ENCODE peak calls at places on chromosomes 3 and 15, in seven cellular contexts. Q, A, K, M, D, C and F are unnamed samples.

GRCh38 chr3:72523409-72524172 is 324.7 kb downstream of the SHQ1 start:
- DNase-seq in Q (no peak), A (peak; percentile 82), K (no peak), M (no peak), D (no peak), C (peak; percentile 59), F (peak; percentile 16)

GRCh38 chr3:147191795-147192385 is 214.5 kb downstream of the ZIC4 start:
- DNase-seq in Q (no peak), A (no peak), K (peak; percentile 82), M (peak; percentile 67), D (no peak), C (no peak), F (no peak)

GRCh38 chr3:147361671-147362420 is 44.5 kb downstream of the ZIC4 start:
- DNase-seq in Q (no peak), A (no peak), K (peak; percentile 81), M (no peak), D (peak; percentile 72), C (no peak), F (peak; percentile 34)

GRCh38 chr3:128383316-128384235 is 83.1 kb downstream of the DNAJB8 start:
- DNase-seq in Q (peak; percentile 52), A (no peak), K (peak; percentile 57), M (peak; percentile 91), D (peak; percentile 88), C (peak; percentile 81), F (peak; percentile 79)

GRCh38 chr15:39580117-39580629 is 706 bp upstream of the THBS1 start:
- DNase-seq in Q (peak; percentile 96), A (peak; percentile 95), K (peak; percentile 91), M (peak; percentile 94), D (peak; percentile 97), C (peak; percentile 95), F (peak; percentile 93)

GRCh38 chr3:42664443-42664814 is 10.9 kb downstream of the ZBTB47 start:
- DNase-seq in Q (no peak), A (no peak), K (no peak), M (no peak), D (no peak), C (peak; percentile 43), F (no peak)

GRCh38 chr3:48440590-48440958 is 517 bp downstream of the TMA7 start:
- DNase-seq in Q (no peak), A (no peak), K (no peak), M (peak; percentile 36), D (no peak), C (no peak), F (no peak)

GRCh38 chr3:117688583-117688982 is 979.0 kb downstream of the TUSC7 start:
- DNase-seq in Q (no peak), A (no peak), K (no peak), M (no peak), D (no peak), C (no peak), F (no peak)

GRCh38 chr3:69565316-69565715 is 173.9 kb upstream of the MITF start:
- DNase-seq in Q (no peak), A (no peak), K (no peak), M (no peak), D (no peak), C (no peak), F (no peak)

GRCh38 chr3:82423485-82423884 is 662.0 kb upstream of the GBE1 start:
- DNase-seq in Q (no peak), A (no peak), K (no peak), M (no peak), D (no peak), C (no peak), F (no peak)

GRCh38 chr3:65713016-65713415 is 325.7 kb downstream of the MAGI1 start:
- DNase-seq in Q (no peak), A (no peak), K (peak; percentile 50), M (no peak), D (no peak), C (no peak), F (no peak)

GRCh38 chr3:64443553-64444331 is 218.5 kb upstream of the PRICKLE2 start:
- DNase-seq in Q (no peak), A (no peak), K (peak; percentile 25), M (no peak), D (no peak), C (no peak), F (no peak)

GRCh38 chr15:78989701-78990248 is 44.9 kb upstream of the CTSH start:
- DNase-seq in Q (no peak), A (peak; percentile 51), K (no peak), M (no peak), D (no peak), C (no peak), F (no peak)

GRCh38 chr15:74040115-74040850 is 42.1 kb downstream of the GOLGA6A start:
- DNase-seq in Q (peak; percentile 67), A (no peak), K (peak; percentile 88), M (no peak), D (no peak), C (peak; percentile 64), F (peak; percentile 66)

GRCh38 chr15:57570994-57571393 is 20.7 kb upstream of the MYZAP start:
- DNase-seq in Q (no peak), A (no peak), K (no peak), M (no peak), D (no peak), C (no peak), F (no peak)

GRCh38 chr3:107643038-107643883 is 120.5 kb downstream of the BBX start:
- DNase-seq in Q (no peak), A (no peak), K (peak; percentile 12), M (peak; percentile 49), D (no peak), C (no peak), F (no peak)

GRCh38 chr3:192490720-192491119 is 236.6 kb downstream of the FGF12 start:
- DNase-seq in Q (no peak), A (no peak), K (no peak), M (no peak), D (no peak), C (no peak), F (no peak)

GRCh38 chr3:58009749-58010535 is 1.7 kb downstream of the FLNB start:
- DNase-seq in Q (no peak), A (no peak), K (no peak), M (no peak), D (peak; percentile 77), C (peak; percentile 86), F (no peak)

GRCh38 chr15:88266170-88266569 is 9.6 kb upstream of the NTRK3 start:
- DNase-seq in Q (no peak), A (peak; percentile 47), K (no peak), M (no peak), D (no peak), C (no peak), F (no peak)

GRCh38 chr3:33312361-33312760 is 35.1 kb downstream of the FBXL2 start:
- DNase-seq in Q (no peak), A (no peak), K (no peak), M (no peak), D (no peak), C (no peak), F (no peak)

GRCh38 chr3:4416961-4417360 is 50.1 kb downstream of the SUMF1 start:
- DNase-seq in Q (no peak), A (no peak), K (peak; percentile 85), M (no peak), D (no peak), C (no peak), F (peak; percentile 86)

GRCh38 chr3:190514163-190515153 is 573 bp downstream of the IL1RAP start:
- DNase-seq in Q (peak; percentile 41), A (peak; percentile 87), K (peak; percentile 70), M (peak; percentile 53), D (peak; percentile 83), C (peak; percentile 56), F (peak; percentile 38)

GRCh38 chr15:37019479-37020433 is 80.6 kb downstream of the MEIS2 start:
- DNase-seq in Q (no peak), A (no peak), K (no peak), M (peak; percentile 65), D (no peak), C (no peak), F (no peak)

GRCh38 chr15:25179673-25180511 is 225.1 kb downstream of the SNRPN start:
- DNase-seq in Q (peak; percentile 3), A (peak; percentile 51), K (no peak), M (no peak), D (peak; percentile 44), C (peak; percentile 22), F (peak; percentile 7)
- H3K9me3 ChIP-seq in Q (no peaks in the 10 kb centered on the region), A (peaks cover 51% of the 10 kb centered on the region), K (peaks cover 44% of the 10 kb centered on the region), M (no peaks in the 10 kb centered on the region), D (peaks cover 7% of the 10 kb centered on the region), C (no peaks in the 10 kb centered on the region), F (peaks cover 2% of the 10 kb centered on the region)

DNA sequence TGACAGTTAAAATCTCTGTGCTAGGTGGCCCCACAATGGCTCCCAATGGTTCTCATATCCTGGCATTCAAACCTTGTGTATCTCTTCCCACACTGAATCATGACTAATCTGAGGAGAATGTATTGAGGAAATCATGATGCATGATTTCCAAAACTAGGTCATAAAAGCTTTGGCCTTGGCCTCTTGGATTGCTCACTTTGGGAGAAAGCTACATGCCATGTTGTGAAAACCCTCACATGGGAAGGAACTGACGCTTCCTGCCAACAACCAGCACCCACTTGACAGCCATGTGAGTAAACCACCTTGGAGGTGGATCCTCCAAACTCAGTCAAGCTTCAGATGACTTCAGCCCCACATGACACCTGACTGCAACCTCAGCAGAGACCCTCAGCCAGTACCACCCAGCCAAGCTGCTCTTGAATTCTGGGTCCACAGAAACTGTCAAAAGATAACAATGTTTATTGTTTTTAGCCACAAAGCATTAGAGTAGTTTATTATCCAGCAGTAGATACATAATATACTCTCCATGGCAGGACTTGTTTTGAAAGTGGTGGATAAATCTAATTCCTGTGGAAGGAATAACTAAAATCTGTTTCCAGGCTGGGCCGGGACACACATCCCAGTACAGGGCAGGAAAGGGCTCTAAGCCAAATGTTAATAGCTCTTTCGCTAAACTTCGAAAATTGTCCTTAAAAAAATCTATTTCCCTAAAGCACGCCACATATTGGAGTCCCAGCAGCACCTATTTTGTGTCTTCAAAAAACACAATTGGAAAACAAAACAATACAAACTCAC is 1.0 kb upstream of the ZNF620 start:
- DNase-seq in Q (peak; percentile 53), A (no peak), K (peak; percentile 19), M (no peak), D (no peak), C (no peak), F (peak; percentile 29)
- H3K4me3 ChIP-seq in Q (no peak overlapping the region), A (no peak overlapping the region), K (peak overlapping the region; percentile 60), M (no peak overlapping the region), D (peak overlapping the region; percentile 70), C (no peak overlapping the region), F (peak overlapping the region; percentile 79)

GRCh38 chr15:69071265-69071664 is 56.8 kb downstream of the NOX5 start:
- DNase-seq in Q (no peak), A (no peak), K (no peak), M (no peak), D (no peak), C (no peak), F (no peak)

GRCh38 chr15:69075467-69075866 is 61.0 kb downstream of the NOX5 start:
- DNase-seq in Q (no peak), A (no peak), K (peak; percentile 61), M (no peak), D (no peak), C (no peak), F (no peak)

GRCh38 chr15:69074843-69075224 is 60.3 kb downstream of the NOX5 start:
- DNase-seq in Q (no peak), A (no peak), K (peak; percentile 42), M (peak; percentile 62), D (no peak), C (no peak), F (no peak)

GRCh38 chr15:69078638-69079037 is 64.1 kb downstream of the NOX5 start:
- DNase-seq in Q (no peak), A (no peak), K (no peak), M (no peak), D (no peak), C (no peak), F (no peak)

GRCh38 chr15:69074011-69074842 is 59.7 kb downstream of the NOX5 start:
- DNase-seq in Q (peak; percentile 28), A (no peak), K (peak; percentile 88), M (peak; percentile 74), D (peak; percentile 80), C (peak; percentile 80), F (peak; percentile 29)
- TF ChIP-seq CTCF in Q (no peak), A (no peak), K (peak; percentile 21), M (peak; percentile 26), D (peak; percentile 11), C (peak; percentile 24), F (no peak)

GRCh38 chr3:28268989-28269388 is 27.6 kb downstream of the CMC1 start:
- DNase-seq in Q (no peak), A (no peak), K (peak; percentile 31), M (no peak), D (no peak), C (no peak), F (no peak)
- H3K9me3 ChIP-seq in Q (no peaks in the 10 kb centered on the region), A (peaks cover 21% of the 10 kb centered on the region), K (peaks cover 7% of the 10 kb centered on the region), M (no peaks in the 10 kb centered on the region), D (peaks cover 7% of the 10 kb centered on the region), C (no peaks in the 10 kb centered on the region), F (peaks cover 11% of the 10 kb centered on the region)